ENCODE peak calls at places on chromosomes 11 and 22, in seven cellular contexts. V is NCI-H774; N is amniotic epithelial cell; G is A172; H is BJ; S is B cell; B is stimulated activated CD4-positive, alpha-beta T cell treated with anti-CD3 and anti-CD28 coated beads, Interleukin-4, amount 100 ng/mL, for 1 hour. I is an unnamed sample.

GRCh38 chr11:7571640-7572000 is 57.8 kb downstream of the PPFIBP2 start:
- DNase-seq in N (peak; percentile 55), S (no peak), V (peak; percentile 70), G (peak; percentile 66), B (no peak), H (no peak), I (peak; percentile 30)

GRCh38 chr22:47928626-47929025 is 1166.2 kb downstream of the TBC1D22A start:
- DNase-seq in V (no peak), B (no peak), S (no peak), G (no peak), N (no peak), H (no peak), I (peak; percentile 18)

GRCh38 chr11:82775736-82776346 is 42.2 kb upstream of the FAM181B start:
- DNase-seq in N (peak; percentile 38), G (peak; percentile 41), S (peak; percentile 16), V (no peak), H (no peak), B (peak; percentile 16), I (peak; percentile 28)

GRCh38 chr22:29284196-29284595 is 16.1 kb downstream of the EWSR1 start:
- DNase-seq in B (no peak), N (no peak), V (no peak), H (no peak), G (no peak), S (no peak), I (no peak)

GRCh38 chr11:70397336-70397982 is 870 bp upstream of the CTTN start:
- DNase-seq in B (no peak), G (peak; percentile 35), S (peak; percentile 3), V (no peak), H (no peak), N (peak; percentile 16), I (no peak)

GRCh38 chr22:29078036-29078868 is 5.4 kb downstream of the KREMEN1 start:
- DNase-seq in H (no peak), N (no peak), V (no peak), S (no peak), B (no peak), G (no peak), I (no peak)

GRCh38 chr11:132792341-132793140 is 739.8 kb downstream of the OPCML start:
- DNase-seq in G (no peak), V (no peak), N (no peak), H (no peak), B (no peak), S (no peak), I (no peak)

GRCh38 chr22:36055376-36056310 is 27.0 kb upstream of the RBFOX2 start:
- DNase-seq in B (no peak), G (no peak), N (no peak), S (no peak), V (no peak), H (no peak), I (no peak)

GRCh38 chr11:67493548-67494370 is 10.9 kb downstream of the AIP start:
- DNase-seq in S (peak; percentile 43), V (no peak), H (no peak), N (no peak), G (no peak), B (no peak), I (no peak)

GRCh38 chr11:67613960-67614715 is 7.4 kb downstream of the NDUFV1 start:
- DNase-seq in G (no peak), H (no peak), B (peak; percentile 78), S (peak; percentile 93), V (no peak), N (peak; percentile 40), I (no peak)

GRCh38 chr11:31480930-31481329 is 28.5 kb downstream of the IMMP1L start:
- DNase-seq in H (no peak), S (no peak), V (no peak), N (no peak), G (no peak), B (no peak), I (no peak)

GRCh38 chr11:134065381-134065780 is 3.5 kb upstream of the JAM3 start:
- DNase-seq in G (no peak), V (no peak), B (no peak), H (no peak), N (no peak), S (no peak), I (no peak)

GRCh38 chr11:60912851-60913550 is 957 bp upstream of the TMEM109 start:
- DNase-seq in N (no peak), H (no peak), B (no peak), S (no peak), G (no peak), V (no peak), I (no peak)

GRCh38 chr22:25567305-25567704 is 2.8 kb downstream of the GRK3 start:
- DNase-seq in S (no peak), B (no peak), N (no peak), G (no peak), H (no peak), V (no peak), I (no peak)

GRCh38 chr11:36142439-36142838 is 146.8 kb downstream of the COMMD9 start:
- DNase-seq in H (no peak), V (no peak), B (no peak), N (no peak), G (no peak), S (no peak), I (no peak)

GRCh38 chr11:64539239-64539638 is 51.8 kb upstream of the SLC22A12 start:
- DNase-seq in V (no peak), H (no peak), N (no peak), G (no peak), B (no peak), S (no peak), I (no peak)

GRCh38 chr22:24236656-24237055 is 8.2 kb downstream of the GGT5 start:
- DNase-seq in B (no peak), H (no peak), G (no peak), S (no peak), V (no peak), N (no peak), I (no peak)

GRCh38 chr11:1317432-1317831 is 8.0 kb upstream of the TOLLIP start:
- DNase-seq in B (no peak), H (no peak), V (no peak), S (no peak), G (no peak), N (no peak), I (no peak)

GRCh38 chr11:29249713-29250112 is 767.1 kb downstream of the KCNA4 start:
- DNase-seq in B (no peak), S (no peak), G (no peak), N (no peak), V (no peak), H (no peak), I (no peak)

GRCh38 chr22:46574993-46575914 is 37.8 kb upstream of the CELSR1 start:
- DNase-seq in S (no peak), H (no peak), V (peak; percentile 23), B (no peak), G (no peak), N (peak; percentile 16), I (no peak)

GRCh38 chr11:86497310-86497709 is 122.6 kb downstream of the CCDC81 start:
- DNase-seq in B (no peak), N (peak; percentile 60), H (no peak), V (no peak), S (no peak), G (peak; percentile 66), I (peak; percentile 65)